ENCODE peak calls at places on chromosomes 11 and 22, in six cellular contexts. One of them, this sample, is unnamed.

GRCh38 chr22:21972293-21972779 is 10.3 kb downstream of the TOP3B start:
- DNase-seq in spleen: no peak
- DNase-seq in neural progenitor cell: peak
- DNase-seq in psoas muscle: no peak
- DNase-seq in fibroblast of mammary gland: peak
- DNase-seq in adrenal gland: no peak
- DNase-seq in this sample: peak

GRCh38 chr11:27514076-27514475 is 7.5 kb upstream of the LIN7C start:
- DNase-seq in spleen: no peak
- DNase-seq in neural progenitor cell: no peak
- DNase-seq in psoas muscle: peak
- DNase-seq in fibroblast of mammary gland: no peak
- DNase-seq in adrenal gland: no peak
- DNase-seq in this sample: no peak

GRCh38 chr22:25475554-25476022 is 88.9 kb upstream of the GRK3 start:
- DNase-seq in spleen: no peak
- DNase-seq in neural progenitor cell: no peak
- DNase-seq in psoas muscle: no peak
- DNase-seq in fibroblast of mammary gland: peak
- DNase-seq in adrenal gland: no peak
- DNase-seq in this sample: peak

GRCh38 chr22:19802881-19803735 is 42.5 kb downstream of the TBX1 start:
- DNase-seq in spleen: peak
- DNase-seq in neural progenitor cell: no peak
- DNase-seq in psoas muscle: peak
- DNase-seq in fibroblast of mammary gland: no peak
- DNase-seq in adrenal gland: no peak
- DNase-seq in this sample: no peak

GRCh38 chr11:128709402-128709801 is 15.5 kb downstream of the FLI1 start:
- DNase-seq in spleen: no peak
- DNase-seq in neural progenitor cell: no peak
- DNase-seq in psoas muscle: no peak
- DNase-seq in fibroblast of mammary gland: peak
- DNase-seq in adrenal gland: no peak
- DNase-seq in this sample: no peak

GRCh38 chr11:127843483-127844396 is 743.6 kb downstream of the ETS1 start:
- DNase-seq in spleen: peak
- DNase-seq in neural progenitor cell: peak
- DNase-seq in psoas muscle: peak
- DNase-seq in fibroblast of mammary gland: peak
- DNase-seq in adrenal gland: peak
- DNase-seq in this sample: peak

GRCh38 chr11:83982825-83983224 is 696.7 kb upstream of the CCDC90B start:
- DNase-seq in spleen: no peak
- DNase-seq in neural progenitor cell: no peak
- DNase-seq in psoas muscle: no peak
- DNase-seq in fibroblast of mammary gland: no peak
- DNase-seq in adrenal gland: no peak
- DNase-seq in this sample: no peak

GRCh38 chr11:66068923-66069714 is 953 bp upstream of the PACS1 start:
- DNase-seq in spleen: peak
- DNase-seq in neural progenitor cell: no peak
- DNase-seq in psoas muscle: no peak
- DNase-seq in fibroblast of mammary gland: peak
- DNase-seq in adrenal gland: peak
- DNase-seq in this sample: peak

GRCh38 chr22:34414467-34415440 is 494.5 kb upstream of the LARGE1 start:
- DNase-seq in spleen: no peak
- DNase-seq in neural progenitor cell: peak
- DNase-seq in psoas muscle: no peak
- DNase-seq in fibroblast of mammary gland: peak
- DNase-seq in adrenal gland: peak
- DNase-seq in this sample: peak

GRCh38 chr11:65213322-65214211 is 31.8 kb downstream of the CAPN1 start:
- DNase-seq in spleen: peak
- DNase-seq in neural progenitor cell: no peak
- DNase-seq in psoas muscle: no peak
- DNase-seq in fibroblast of mammary gland: no peak
- DNase-seq in adrenal gland: no peak
- DNase-seq in this sample: no peak

GRCh38 chr11:67113231-67113721 is 5.8 kb upstream of the KDM2A start:
- DNase-seq in spleen: no peak
- DNase-seq in neural progenitor cell: no peak
- DNase-seq in psoas muscle: no peak
- DNase-seq in fibroblast of mammary gland: no peak
- DNase-seq in adrenal gland: no peak
- DNase-seq in this sample: no peak

GRCh38 chr22:40040927-40041326 is 46.2 kb downstream of the FAM83F start:
- DNase-seq in spleen: no peak
- DNase-seq in neural progenitor cell: no peak
- DNase-seq in psoas muscle: peak
- DNase-seq in fibroblast of mammary gland: peak
- DNase-seq in adrenal gland: peak
- DNase-seq in this sample: no peak

GRCh38 chr11:60360621-60361020 is 17.7 kb upstream of the MS4A7 start:
- DNase-seq in spleen: no peak
- DNase-seq in neural progenitor cell: no peak
- DNase-seq in psoas muscle: no peak
- DNase-seq in fibroblast of mammary gland: no peak
- DNase-seq in adrenal gland: no peak
- DNase-seq in this sample: no peak

GRCh38 chr22:29202231-29203192 is 3.2 kb upstream of the EMID1 start:
- DNase-seq in spleen: peak
- DNase-seq in neural progenitor cell: peak
- DNase-seq in psoas muscle: peak
- DNase-seq in fibroblast of mammary gland: peak
- DNase-seq in adrenal gland: no peak
- DNase-seq in this sample: no peak

GRCh38 chr22:20584029-20584871 is 76.8 kb downstream of the MED15 start:
- DNase-seq in spleen: peak
- DNase-seq in neural progenitor cell: no peak
- DNase-seq in psoas muscle: no peak
- DNase-seq in fibroblast of mammary gland: no peak
- DNase-seq in adrenal gland: no peak
- DNase-seq in this sample: no peak

GRCh38 chr11:114195981-114196731 is 100.0 kb upstream of the NNMT start:
- DNase-seq in spleen: peak
- DNase-seq in neural progenitor cell: no peak
- DNase-seq in psoas muscle: no peak
- DNase-seq in fibroblast of mammary gland: peak
- DNase-seq in adrenal gland: no peak
- DNase-seq in this sample: no peak
- TF ChIP-seq CTCF in spleen: no peak
- TF ChIP-seq CTCF in neural progenitor cell: no peak
- TF ChIP-seq CTCF in psoas muscle: no peak
- TF ChIP-seq CTCF in fibroblast of mammary gland: no peak
- TF ChIP-seq CTCF in adrenal gland: no peak
- TF ChIP-seq CTCF in this sample: no peak

GRCh38 chr22:49753961-49754673 is 73.6 kb downstream of the BRD1 start:
- DNase-seq in spleen: no peak
- DNase-seq in neural progenitor cell: no peak
- DNase-seq in psoas muscle: peak
- DNase-seq in fibroblast of mammary gland: no peak
- DNase-seq in adrenal gland: no peak
- DNase-seq in this sample: no peak

GRCh38 chr22:49751968-49752597 is 75.6 kb downstream of the BRD1 start:
- DNase-seq in spleen: no peak
- DNase-seq in neural progenitor cell: peak
- DNase-seq in psoas muscle: no peak
- DNase-seq in fibroblast of mammary gland: no peak
- DNase-seq in adrenal gland: no peak
- DNase-seq in this sample: no peak

GRCh38 chr22:49751318-49751967 is 76.2 kb downstream of the BRD1 start:
- DNase-seq in spleen: no peak
- DNase-seq in neural progenitor cell: no peak
- DNase-seq in psoas muscle: no peak
- DNase-seq in fibroblast of mammary gland: no peak
- DNase-seq in adrenal gland: no peak
- DNase-seq in this sample: peak

GRCh38 chr22:49753276-49753884 is 74.3 kb downstream of the BRD1 start:
- DNase-seq in spleen: no peak
- DNase-seq in neural progenitor cell: no peak
- DNase-seq in psoas muscle: no peak
- DNase-seq in fibroblast of mammary gland: no peak
- DNase-seq in adrenal gland: no peak
- DNase-seq in this sample: no peak

GRCh38 chr22:49752598-49753091 is 75.0 kb downstream of the BRD1 start:
- DNase-seq in spleen: no peak
- DNase-seq in neural progenitor cell: no peak
- DNase-seq in psoas muscle: no peak
- DNase-seq in fibroblast of mammary gland: no peak
- DNase-seq in adrenal gland: no peak
- DNase-seq in this sample: no peak
- TF ChIP-seq CTCF in spleen: no peak
- TF ChIP-seq CTCF in neural progenitor cell: no peak
- TF ChIP-seq CTCF in psoas muscle: no peak
- TF ChIP-seq CTCF in fibroblast of mammary gland: no peak
- TF ChIP-seq CTCF in adrenal gland: no peak
- TF ChIP-seq CTCF in this sample: no peak

DNA sequence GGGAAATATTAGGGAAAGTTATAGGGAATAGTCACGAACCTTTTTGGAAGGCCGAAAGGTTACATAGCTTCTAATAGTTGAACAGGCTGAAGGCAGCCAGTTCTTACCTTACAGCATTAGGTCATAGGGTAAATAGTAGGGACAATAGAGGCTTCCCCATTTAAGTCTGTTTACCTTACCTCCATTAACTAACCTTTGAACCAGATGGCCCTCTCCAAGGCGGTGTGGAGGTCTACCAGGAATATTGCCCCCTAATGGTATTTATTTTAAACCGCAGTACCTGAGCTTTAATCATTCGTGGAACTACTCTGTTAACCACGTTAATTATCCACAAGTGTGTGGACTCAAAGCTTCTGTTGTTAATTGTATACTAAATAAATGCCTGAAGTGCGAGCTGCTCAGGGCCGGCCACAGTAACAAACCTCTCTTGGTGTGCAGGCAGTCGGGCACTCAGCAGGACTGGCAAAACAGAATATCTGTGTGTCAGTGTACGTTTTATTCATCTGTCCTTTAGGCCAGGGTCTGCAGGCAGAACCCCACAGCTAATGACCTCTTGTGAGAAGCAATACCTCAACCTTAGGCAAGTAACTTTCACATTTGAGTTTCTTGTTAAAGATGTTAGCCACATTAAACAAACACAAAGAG is 81.7 kb downstream of the PRCP start:
- DNase-seq in spleen: no peak
- DNase-seq in neural progenitor cell: no peak
- DNase-seq in psoas muscle: no peak
- DNase-seq in fibroblast of mammary gland: no peak
- DNase-seq in adrenal gland: no peak
- DNase-seq in this sample: no peak
- TF ChIP-seq CTCF in spleen: no peak
- TF ChIP-seq CTCF in neural progenitor cell: peak
- TF ChIP-seq CTCF in psoas muscle: no peak
- TF ChIP-seq CTCF in fibroblast of mammary gland: no peak
- TF ChIP-seq CTCF in adrenal gland: no peak
- TF ChIP-seq CTCF in this sample: no peak

GRCh38 chr22:30298005-30298701 is 8.8 kb upstream of the CASTOR1 start:
- DNase-seq in spleen: no peak
- DNase-seq in neural progenitor cell: no peak
- DNase-seq in psoas muscle: no peak
- DNase-seq in fibroblast of mammary gland: no peak
- DNase-seq in adrenal gland: no peak
- DNase-seq in this sample: no peak
- TF ChIP-seq CTCF in spleen: no peak
- TF ChIP-seq CTCF in neural progenitor cell: no peak
- TF ChIP-seq CTCF in psoas muscle: no peak
- TF ChIP-seq CTCF in fibroblast of mammary gland: no peak
- TF ChIP-seq CTCF in adrenal gland: no peak
- TF ChIP-seq CTCF in this sample: no peak

This sample was measured in mesothelial cell of epicardium.